ENCODE peak calls at places on chromosome 21, in five cellular contexts. H is uterus, G is transverse colon, E is adrenal gland, D is heart left ventricle. U is an unnamed sample.

GRCh38 chr21:25420831-25421230 is 186.4 kb downstream of the MRPL39 start:
- DNase-seq in H (no peak), G (no peak), E (no peak), D (no peak), U (no peak)

GRCh38 chr21:38913120-38913975 is 107.6 kb downstream of the ETS2 start:
- DNase-seq in H (peak), G (peak), E (peak), D (peak), U (peak)

GRCh38 chr21:44402323-44403105 is 49.1 kb downstream of the TRPM2 start:
- DNase-seq in H (no peak), G (no peak), E (no peak), D (no peak), U (no peak)

GRCh38 chr21:14981246-14981645 is 83.6 kb downstream of the NRIP1 start:
- DNase-seq in H (no peak), G (no peak), E (no peak), D (no peak), U (no peak)

GRCh38 chr21:19684328-19684727 is 1280.7 kb upstream of the TMPRSS15 start:
- DNase-seq in H (no peak), G (no peak), E (no peak), D (no peak), U (no peak)

GRCh38 chr21:38289697-38290096 is 32.9 kb downstream of the KCNJ15 start:
- DNase-seq in H (no peak), G (peak), E (peak), D (peak), U (no peak)

GRCh38 chr21:9837946-9838801 is 683.2 kb upstream of the TPTE start:
- DNase-seq in H (no peak), G (no peak), E (no peak), D (no peak), U (no peak)

GRCh38 chr21:41898998-41899397 is 19.9 kb upstream of the PRDM15 start:
- DNase-seq in H (no peak), G (no peak), E (no peak), D (no peak), U (no peak)

GRCh38 chr21:41426656-41427311 is 745 bp downstream of the MX1 start:
- DNase-seq in H (no peak), G (no peak), E (no peak), D (no peak), U (no peak)

GRCh38 chr21:42766756-42767560 is 112.4 kb downstream of the WDR4 start:
- DNase-seq in H (no peak), G (no peak), E (no peak), D (no peak), U (no peak)

GRCh38 chr21:31343680-31344480 is at the start of gene TIAM1:
- DNase-seq in H (no peak), G (peak), E (peak), D (peak), U (peak)
- TF ChIP-seq POLR2A in H (no peak), G (no peak), E (no peak), D (no peak), U (peak)

GRCh38 chr21:45985471-45986315 is 4.1 kb downstream of the COL6A1 start:
- DNase-seq in H (peak), G (peak), E (no peak), D (peak), U (peak)

GRCh38 chr21:45988366-45989347 is 7.1 kb downstream of the COL6A1 start:
- DNase-seq in H (peak), G (no peak), E (peak), D (peak), U (no peak)

GRCh38 chr21:45987121-45987711 is 5.6 kb downstream of the COL6A1 start:
- DNase-seq in H (peak), G (no peak), E (no peak), D (peak), U (no peak)

GRCh38 chr21:45984584-45985095 is 3.1 kb downstream of the COL6A1 start:
- DNase-seq in H (no peak), G (no peak), E (no peak), D (no peak), U (no peak)

DNA sequence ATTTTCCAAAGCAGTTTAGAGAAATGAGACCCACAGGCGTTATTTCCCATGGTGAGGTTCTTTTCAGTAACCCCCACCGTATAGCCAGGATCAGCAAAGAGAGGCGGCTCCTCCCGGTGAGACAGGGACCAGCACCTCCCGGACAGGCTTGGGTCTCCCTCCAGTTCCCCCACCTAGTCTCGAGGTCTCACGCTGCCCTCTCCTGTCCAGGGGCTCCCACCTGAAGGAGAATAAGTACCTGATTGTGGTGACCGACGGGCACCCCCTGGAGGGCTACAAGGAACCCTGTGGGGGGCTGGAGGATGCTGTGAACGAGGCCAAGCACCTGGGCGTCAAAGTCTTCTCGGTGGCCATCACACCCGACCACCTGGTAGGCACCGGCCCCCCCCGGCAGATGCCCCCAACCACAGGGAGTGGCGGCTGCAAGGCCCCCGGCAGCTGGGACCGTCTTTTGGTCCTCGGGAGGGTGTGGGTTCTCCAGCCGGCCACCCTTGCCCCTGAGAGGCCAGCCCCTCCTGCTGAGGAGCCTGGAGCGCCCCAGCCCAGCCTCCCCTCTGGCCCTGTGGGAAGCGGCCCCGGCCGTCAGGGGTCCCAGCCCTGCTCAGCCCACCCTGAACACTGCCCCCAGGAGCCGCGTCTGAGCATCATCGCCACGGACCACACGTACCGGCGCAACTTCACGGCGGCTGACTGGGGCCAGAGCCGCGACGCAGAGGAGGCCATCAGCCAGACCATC is 4.9 kb downstream of the COL6A1 start:
- DNase-seq in H (peak), G (peak), E (no peak), D (peak), U (no peak)
- H3K4me3 ChIP-seq in H (no peak), G (no peak), E (no peak), D (no peak), U (no peak)

GRCh38 chr21:46228345-46229051 is at the start of gene LSS:
- DNase-seq in H (peak), G (peak), E (peak), D (peak), U (peak)
- TF ChIP-seq POLR2A in H (peak), G (peak), E (peak), D (no peak), U (peak)

GRCh38 chr21:33644383-33645074 is 2.2 kb downstream of the ITSN1 start:
- DNase-seq in H (peak), G (no peak), E (peak), D (no peak), U (no peak)
- H3K4me3 ChIP-seq in H (peak), G (peak), E (peak), D (peak), U (no peak)

DNA sequence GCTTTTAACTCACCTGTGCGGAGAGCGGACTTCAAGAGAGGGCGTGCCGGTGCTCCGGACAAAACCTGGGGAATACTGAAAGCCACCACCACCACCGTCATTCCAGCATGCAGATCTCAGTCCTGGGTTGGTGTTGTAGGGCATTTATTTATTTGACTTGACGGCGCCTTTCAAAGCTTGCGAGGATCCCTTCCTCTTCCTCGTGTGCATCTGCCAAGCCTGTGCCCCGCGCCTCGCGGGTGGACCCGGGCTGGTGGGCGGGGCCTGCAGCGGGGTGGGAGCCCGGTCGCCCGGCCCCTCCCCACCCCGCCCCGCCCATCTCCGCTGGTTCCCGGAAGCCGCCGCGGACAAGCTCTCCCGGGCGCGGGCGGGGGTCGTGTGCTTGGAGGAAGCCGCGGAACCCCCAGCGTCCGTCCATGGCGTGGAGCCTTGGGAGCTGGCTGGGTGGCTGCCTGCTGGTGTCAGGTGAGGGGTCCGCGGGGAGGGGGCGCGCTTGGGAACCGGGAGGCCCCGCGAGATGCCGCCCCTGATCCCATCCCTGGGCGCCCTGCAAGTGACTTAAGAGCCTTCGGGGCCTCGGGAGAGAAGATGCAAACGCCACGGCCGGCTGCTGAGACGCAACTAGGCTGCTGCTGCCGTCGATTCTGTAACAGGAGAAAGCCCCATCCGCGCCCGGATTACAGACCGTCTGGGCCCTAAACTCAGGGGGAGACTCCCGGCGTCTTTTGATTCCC is at the start of gene IL10RB:
- DNase-seq in H (peak), G (peak), E (peak), D (peak), U (peak)
- TF ChIP-seq POLR2A in H (peak), G (peak), E (peak), D (no peak), U (peak)

DNA sequence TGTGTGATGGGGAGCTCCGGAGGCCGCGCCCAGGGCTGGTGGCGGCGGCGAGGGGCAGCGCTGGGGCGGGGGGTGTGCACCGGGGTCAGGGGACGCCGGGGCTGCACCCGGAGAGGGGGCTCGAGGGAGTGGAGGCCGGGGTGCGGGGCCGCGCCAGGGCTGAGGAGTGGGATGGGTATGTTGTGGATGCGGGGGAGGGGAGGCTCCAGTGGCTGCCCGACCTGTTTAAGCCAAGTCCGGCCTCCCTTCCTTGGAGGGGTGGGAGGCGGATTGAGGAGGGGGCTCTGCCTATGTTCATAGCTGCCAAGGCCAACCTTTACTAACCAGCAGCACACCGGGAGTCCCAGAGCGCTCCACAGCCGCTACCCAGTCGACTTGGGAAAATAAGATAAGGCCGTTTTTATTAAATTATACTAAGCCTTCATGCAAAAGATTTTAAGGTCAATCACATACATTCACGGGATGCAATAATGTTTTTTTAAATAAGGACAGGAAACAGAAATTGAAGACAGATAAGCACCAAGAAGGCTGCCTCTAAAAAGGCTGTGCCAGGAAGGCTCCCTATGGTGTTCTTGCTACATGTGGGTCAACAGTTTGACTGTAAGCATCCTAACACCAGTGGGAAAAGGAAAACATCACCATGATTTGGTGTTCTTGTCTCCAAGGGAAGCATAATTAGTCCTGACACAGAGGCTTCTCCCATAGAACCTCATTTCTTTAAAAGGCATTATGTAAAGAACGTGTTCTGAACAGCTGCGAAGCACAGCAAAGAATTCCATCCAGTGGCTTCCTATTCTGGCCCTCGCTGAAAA is 583 bp upstream of the HLCS start:
- DNase-seq in H (peak), G (no peak), E (peak), D (no peak), U (no peak)
- H3K4me3 ChIP-seq in H (peak), G (peak), E (peak), D (peak), U (peak)

DNA sequence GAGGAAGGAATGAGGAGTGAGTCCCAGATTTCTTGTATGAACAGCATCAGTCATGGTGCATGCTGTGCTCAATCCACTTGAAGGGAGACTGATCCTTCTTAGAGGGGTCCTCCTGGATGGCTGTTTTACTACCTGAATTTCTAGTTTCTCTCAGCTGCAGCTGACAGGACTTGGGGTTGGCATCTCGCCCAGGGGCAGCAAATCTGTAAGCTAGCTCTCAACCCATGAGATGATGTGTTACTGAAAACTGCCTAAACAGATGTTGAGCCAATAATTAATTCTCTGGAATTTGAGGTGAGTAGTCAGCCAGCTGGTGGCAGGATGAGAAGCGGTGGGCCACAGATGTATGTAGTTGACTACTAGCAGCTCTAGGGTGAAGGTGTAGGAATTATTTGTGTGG is 19.6 kb downstream of the BACH1 start:
- DNase-seq in H (no peak), G (no peak), E (no peak), D (no peak), U (no peak)
- TF ChIP-seq POLR2A in H (no peak), G (no peak), E (no peak), D (no peak), U (no peak)

DNA sequence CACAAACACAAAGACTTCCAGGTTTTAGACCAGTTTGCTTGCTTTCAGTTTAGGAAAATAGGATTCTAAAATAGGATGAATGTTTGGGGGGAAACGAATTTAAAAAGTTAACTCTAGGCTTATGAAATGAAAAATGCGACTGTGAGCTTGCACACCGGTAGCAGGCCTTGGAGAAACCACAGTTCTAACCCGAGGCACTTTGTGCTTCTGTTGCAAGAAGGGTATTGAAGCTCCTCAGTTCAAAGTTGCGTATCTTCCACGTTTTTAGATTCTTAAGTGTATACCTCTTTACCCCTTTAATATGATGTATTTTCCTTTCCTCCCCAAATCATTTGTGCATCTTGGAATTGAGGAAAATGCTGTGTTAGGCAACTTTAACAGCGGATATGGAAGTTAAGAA is 2.4 kb downstream of the MRPS6 start:
- DNase-seq in H (no peak), G (no peak), E (no peak), D (no peak), U (no peak)
- H3K4me3 ChIP-seq in H (no peak), G (peak), E (peak), D (no peak), U (no peak)

GRCh38 chr21:33551664-33552063 is 8.8 kb downstream of the SON start:
- DNase-seq in H (no peak), G (no peak), E (no peak), D (no peak), U (no peak)

GRCh38 chr21:33552999-33553598 is 10.3 kb downstream of the SON start:
- DNase-seq in H (no peak), G (no peak), E (no peak), D (no peak), U (no peak)

GRCh38 chr21:33549848-33550771 is 7.3 kb downstream of the SON start:
- DNase-seq in H (no peak), G (no peak), E (no peak), D (no peak), U (no peak)

GRCh38 chr21:33552093-33552998 is 9.5 kb downstream of the SON start:
- DNase-seq in H (no peak), G (no peak), E (no peak), D (no peak), U (no peak)

DNA sequence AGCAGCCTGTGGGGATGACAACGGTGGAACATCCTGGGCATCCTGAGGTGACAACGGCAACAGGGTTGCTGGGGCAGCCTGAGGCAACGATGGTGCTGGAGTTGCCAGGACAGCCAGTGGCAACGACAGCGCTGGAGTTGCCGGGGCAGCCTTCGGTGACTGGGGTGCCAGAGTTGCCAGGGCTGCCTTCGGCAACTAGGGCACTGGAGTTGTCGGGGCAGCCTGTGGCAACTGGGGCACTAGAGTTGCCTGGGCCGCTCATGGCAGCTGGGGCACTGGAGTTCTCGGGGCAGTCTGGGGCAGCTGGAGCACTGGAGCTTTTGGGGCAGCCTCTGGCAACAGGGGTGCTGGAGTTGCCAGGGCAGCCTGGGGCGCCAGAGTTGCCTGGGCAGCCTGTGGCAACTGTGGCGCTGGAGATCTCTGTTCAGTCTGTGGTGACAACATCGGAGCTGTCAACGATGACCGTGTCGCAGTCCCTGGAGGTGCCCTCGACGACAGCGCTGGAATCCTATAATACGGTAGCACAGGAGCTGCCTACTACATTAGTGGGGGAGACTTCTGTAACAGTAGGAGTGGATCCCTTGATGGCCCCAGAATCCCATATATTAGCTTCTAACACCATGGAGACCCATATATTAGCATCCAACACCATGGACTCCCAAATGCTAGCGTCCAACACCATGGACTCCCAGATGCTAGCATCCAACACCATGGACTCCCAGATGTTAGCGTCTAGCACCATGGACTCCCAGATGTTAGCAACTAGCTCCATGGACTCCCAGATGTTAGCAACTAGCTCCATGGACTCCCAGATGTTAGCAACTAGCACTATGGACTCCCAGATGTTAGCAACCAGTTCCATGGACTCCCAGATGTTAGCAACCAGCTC is 8.2 kb downstream of the SON start:
- DNase-seq in H (no peak), G (no peak), E (no peak), D (no peak), U (no peak)
- TF ChIP-seq POLR2A in H (no peak), G (no peak), E (no peak), D (no peak), U (no peak)

DNA sequence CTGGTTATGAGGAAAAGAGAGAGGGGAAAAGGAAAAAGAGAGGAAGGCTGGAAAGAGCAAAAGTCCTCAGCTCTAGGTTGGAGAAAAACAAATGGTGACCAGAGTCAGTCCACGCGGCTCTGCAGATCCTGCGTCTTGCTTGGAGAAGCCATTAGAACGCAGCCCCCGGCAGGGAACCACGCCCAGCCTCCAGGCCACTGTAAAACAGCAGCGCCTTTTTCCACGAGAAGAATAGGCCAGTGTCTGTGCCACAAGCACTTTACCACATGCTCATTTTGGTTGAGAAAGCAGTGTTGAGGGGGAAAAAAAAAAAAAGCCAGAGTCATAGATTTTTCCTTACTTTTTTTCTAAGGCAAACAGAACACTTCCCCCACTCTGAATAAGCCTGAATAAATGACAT is 846.9 kb upstream of the ADAMTS5 start:
- DNase-seq in H (no peak), G (peak), E (no peak), D (peak), U (no peak)
- H3K4me3 ChIP-seq in H (no peak), G (no peak), E (no peak), D (no peak), U (no peak)

U was measured in gastrocnemius medialis.